ENCODE peak calls at places on chromosome 3, in five cellular contexts. M is mammary epithelial cell; U is neuronal stem cell; I is fibroblast of lung; G is naive thymus-derived CD4-positive, alpha-beta T cell. H is an unnamed sample.
A peak's percentile ranks its signal among the peaks of the same experiment; 100 is the strongest.

GRCh38 chr3:142947352-142947751 is 16.1 kb downstream of the PAQR9 start:
- DNase-seq in G (no peak), M (no peak), U (no peak), I (no peak), H (no peak)

GRCh38 chr3:20503394-20504082 is 317.5 kb upstream of the SGO1 start:
- DNase-seq in G (no peak), I (no peak), U (no peak), M (no peak), H (no peak)

GRCh38 chr3:31472479-31473390 is 60.0 kb upstream of the STT3B start:
- DNase-seq in M (peak; percentile 77), G (no peak), I (peak; percentile 88), U (no peak), H (peak; percentile 8)

GRCh38 chr3:99648091-99648490 is 9.7 kb downstream of the COL8A1 start:
- DNase-seq in U (no peak), G (no peak), M (peak; percentile 74), I (peak; percentile 69), H (peak; percentile 55)

GRCh38 chr3:160259589-160259988 is 34.4 kb downstream of the C3orf80 start:
- DNase-seq in U (no peak), I (peak; percentile 22), M (no peak), G (no peak), H (no peak)

GRCh38 chr3:153442386-153442785 is 280.4 kb downstream of the RAP2B start:
- DNase-seq in U (no peak), I (no peak), M (no peak), G (no peak), H (no peak)

GRCh38 chr3:149401215-149401925 is 23.9 kb upstream of the TM4SF1 start:
- DNase-seq in I (peak; percentile 83), U (no peak), M (peak; percentile 69), G (no peak), H (peak; percentile 46)

GRCh38 chr3:195352895-195353488 is 82.0 kb upstream of the XXYLT1 start:
- DNase-seq in I (peak; percentile 66), G (no peak), U (no peak), M (peak; percentile 70), H (peak; percentile 48)

GRCh38 chr3:46010519-46011113 is 15.0 kb upstream of the FYCO1 start:
- DNase-seq in I (no peak), U (no peak), M (no peak), G (no peak), H (no peak)

GRCh38 chr3:191360620-191361019 is 30.3 kb upstream of the UTS2B start:
- DNase-seq in I (no peak), G (no peak), M (peak; percentile 65), U (no peak), H (no peak)

GRCh38 chr3:167882057-167882667 is 146.6 kb downstream of the SERPINI1 start:
- DNase-seq in M (peak; percentile 19), U (no peak), G (peak; percentile 1), I (peak; percentile 51), H (no peak)

GRCh38 chr3:142819214-142819613 is 69.7 kb downstream of the PCOLCE2 start:
- DNase-seq in I (no peak), G (no peak), U (no peak), M (no peak), H (no peak)

GRCh38 chr3:108389361-108389760 is 93.0 kb downstream of the HHLA2 start:
- DNase-seq in G (no peak), M (no peak), I (no peak), U (no peak), H (no peak)

DNA sequence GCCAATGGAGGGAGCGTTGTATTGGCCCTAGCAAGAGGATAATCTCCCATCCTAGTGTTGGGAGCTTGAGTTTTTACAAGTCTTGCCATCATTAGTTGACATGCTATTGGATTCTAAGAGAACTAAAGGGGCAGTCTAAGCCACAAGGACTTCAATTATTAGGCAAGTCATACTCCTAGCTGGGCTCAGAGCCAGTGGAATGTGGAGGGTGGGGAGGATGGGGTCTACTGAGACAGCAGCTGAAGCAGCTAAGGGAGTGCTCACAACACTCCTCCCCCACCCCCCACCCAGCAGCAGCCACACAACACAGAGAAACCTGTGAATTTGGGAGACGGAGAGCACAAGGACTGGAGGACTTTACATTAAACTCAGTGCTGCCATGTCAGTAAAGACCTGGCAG is 27.9 kb downstream of the FRG2C start:
- DNase-seq in G (no peak), U (no peak), I (peak; percentile 10), M (no peak), H (no peak)
- H3K9me3 ChIP-seq in G (no peaks in the 10 kb centered on the region), U (no peaks in the 10 kb centered on the region), I (no peaks in the 10 kb centered on the region), M (peaks cover 8% of the 10 kb centered on the region), H (no peaks in the 10 kb centered on the region)

GRCh38 chr3:43175541-43175940 is 69.7 kb upstream of the POMGNT2 start:
- DNase-seq in M (no peak), U (no peak), G (no peak), I (no peak), H (no peak)
- H3K9me3 ChIP-seq in M (peaks cover 6% of the 10 kb centered on the region), U (no peaks in the 10 kb centered on the region), G (no peaks in the 10 kb centered on the region), I (no peaks in the 10 kb centered on the region), H (peaks cover 3% of the 10 kb centered on the region)

GRCh38 chr3:5709704-5710103 is 522.2 kb downstream of the EDEM1 start:
- DNase-seq in G (no peak), U (no peak), I (no peak), M (no peak), H (no peak)
- H3K9me3 ChIP-seq in G (no peaks in the 10 kb centered on the region), U (no peaks in the 10 kb centered on the region), I (no peaks in the 10 kb centered on the region), M (peaks cover 6% of the 10 kb centered on the region), H (no peaks in the 10 kb centered on the region)

GRCh38 chr3:104575631-104576030 is 791.1 kb upstream of the ALCAM start:
- DNase-seq in U (no peak), M (no peak), I (no peak), G (no peak), H (no peak)

GRCh38 chr3:104582092-104582491 is 784.6 kb upstream of the ALCAM start:
- DNase-seq in U (no peak), M (no peak), G (no peak), I (peak; percentile 52), H (no peak)

GRCh38 chr3:104578558-104578957 is 788.2 kb upstream of the ALCAM start:
- DNase-seq in G (no peak), U (no peak), M (no peak), I (no peak), H (no peak)
- H3K9me3 ChIP-seq in G (no peaks in the 10 kb centered on the region), U (peaks cover 21% of the 10 kb centered on the region), M (peaks cover 14% of the 10 kb centered on the region), I (no peaks in the 10 kb centered on the region), H (peaks cover 7% of the 10 kb centered on the region)

GRCh38 chr3:61040618-61041017 is 210.6 kb downstream of the FHIT start:
- DNase-seq in G (no peak), I (no peak), U (no peak), M (no peak), H (no peak)

DNA sequence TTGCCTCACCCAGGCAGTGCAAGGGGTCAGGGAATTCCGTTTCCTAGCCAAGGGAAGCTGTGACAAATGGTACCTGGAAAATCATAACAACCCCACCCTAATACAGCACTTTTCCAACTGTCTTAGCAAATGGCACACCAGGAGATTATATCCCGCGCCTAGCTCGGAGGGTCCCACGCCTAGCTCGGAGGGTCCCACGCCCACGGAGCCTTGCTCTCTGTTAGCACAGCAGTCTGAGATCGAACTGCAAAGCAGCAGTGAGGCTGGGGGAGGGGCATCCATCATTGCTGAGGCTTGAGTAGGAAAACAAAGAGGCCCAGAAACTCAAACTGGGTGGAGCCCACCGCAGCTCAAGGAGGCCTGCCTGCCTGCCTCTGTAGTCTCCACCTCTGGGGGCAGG is 208.1 kb downstream of the FHIT start:
- DNase-seq in I (no peak), U (no peak), M (no peak), G (no peak), H (no peak)
- H3K9me3 ChIP-seq in I (no peaks in the 10 kb centered on the region), U (peaks cover 4% of the 10 kb centered on the region), M (no peaks in the 10 kb centered on the region), G (no peaks in the 10 kb centered on the region), H (no peaks in the 10 kb centered on the region)